ENCODE peak calls at places on chromosomes 12 and 14, in four cellular contexts. One of them, this sample, is unnamed.

GRCh38 chr14:24365600-24366374 is 2.2 kb upstream of the NFATC4 start:
- DNase-seq in suprapubic skin: peak
- DNase-seq in hepatocyte: peak
- DNase-seq in GM12864: peak
- DNase-seq in this sample: peak

GRCh38 chr12:111438501-111438900 is 32.8 kb downstream of the SH2B3 start:
- DNase-seq in hepatocyte: peak
- DNase-seq in suprapubic skin: no peak
- DNase-seq in GM12864: no peak
- DNase-seq in this sample: no peak

GRCh38 chr12:59030415-59030814 is 110.1 kb upstream of the LRIG3 start:
- DNase-seq in hepatocyte: no peak
- DNase-seq in suprapubic skin: no peak
- DNase-seq in GM12864: no peak
- DNase-seq in this sample: peak

GRCh38 chr14:61388976-61389576 is 67.7 kb downstream of the PRKCH start:
- DNase-seq in GM12864: no peak
- DNase-seq in hepatocyte: no peak
- DNase-seq in suprapubic skin: no peak
- DNase-seq in this sample: no peak

GRCh38 chr12:26971963-26972362 is 33.7 kb downstream of the FGFR1OP2 start:
- DNase-seq in GM12864: peak
- DNase-seq in suprapubic skin: no peak
- DNase-seq in hepatocyte: no peak
- DNase-seq in this sample: no peak

GRCh38 chr12:85253823-85254222 is 26.2 kb upstream of the ALX1 start:
- DNase-seq in GM12864: no peak
- DNase-seq in suprapubic skin: no peak
- DNase-seq in hepatocyte: no peak
- DNase-seq in this sample: no peak

GRCh38 chr12:19496249-19497208 is 57.2 kb downstream of the AEBP2 start:
- DNase-seq in hepatocyte: no peak
- DNase-seq in GM12864: no peak
- DNase-seq in suprapubic skin: no peak
- DNase-seq in this sample: no peak

GRCh38 chr12:130137141-130138018 is 24.9 kb upstream of the FZD10 start:
- DNase-seq in GM12864: no peak
- DNase-seq in hepatocyte: no peak
- DNase-seq in suprapubic skin: no peak
- DNase-seq in this sample: peak

GRCh38 chr14:92523752-92524151 is 10.2 kb downstream of the RIN3 start:
- DNase-seq in suprapubic skin: no peak
- DNase-seq in hepatocyte: no peak
- DNase-seq in GM12864: no peak
- DNase-seq in this sample: no peak

GRCh38 chr12:68425998-68426397 is 93.8 kb upstream of the MDM1 start:
- DNase-seq in hepatocyte: no peak
- DNase-seq in GM12864: no peak
- DNase-seq in suprapubic skin: no peak
- DNase-seq in this sample: no peak

GRCh38 chr12:82314406-82314892 is 43.7 kb downstream of the CCDC59 start:
- DNase-seq in suprapubic skin: no peak
- DNase-seq in GM12864: no peak
- DNase-seq in hepatocyte: peak
- DNase-seq in this sample: peak

GRCh38 chr12:53985358-53985899 is 483 bp downstream of the HOXC10 start:
- DNase-seq in GM12864: no peak
- DNase-seq in hepatocyte: no peak
- DNase-seq in suprapubic skin: no peak
- DNase-seq in this sample: no peak

GRCh38 chr12:93780115-93780641 is 103.0 kb downstream of the CRADD start:
- DNase-seq in suprapubic skin: no peak
- DNase-seq in GM12864: no peak
- DNase-seq in hepatocyte: no peak
- DNase-seq in this sample: no peak

GRCh38 chr12:79566452-79566851 is 124.3 kb downstream of the PAWR start:
- DNase-seq in suprapubic skin: no peak
- DNase-seq in hepatocyte: no peak
- DNase-seq in GM12864: no peak
- DNase-seq in this sample: peak

GRCh38 chr12:127060310-127060847 is 1206.6 kb upstream of the TMEM132C start:
- DNase-seq in suprapubic skin: no peak
- DNase-seq in hepatocyte: no peak
- DNase-seq in GM12864: no peak
- DNase-seq in this sample: peak

GRCh38 chr12:113155060-113155459 is 5.5 kb downstream of the CFAP73 start:
- DNase-seq in hepatocyte: no peak
- DNase-seq in GM12864: no peak
- DNase-seq in suprapubic skin: no peak
- DNase-seq in this sample: no peak

GRCh38 chr12:113154351-113154973 is 4.9 kb downstream of the CFAP73 start:
- DNase-seq in hepatocyte: peak
- DNase-seq in suprapubic skin: no peak
- DNase-seq in GM12864: no peak
- DNase-seq in this sample: no peak

GRCh38 chr12:113152196-113152834 is 2.8 kb downstream of the CFAP73 start:
- DNase-seq in suprapubic skin: no peak
- DNase-seq in hepatocyte: no peak
- DNase-seq in GM12864: no peak
- DNase-seq in this sample: no peak

GRCh38 chr12:113151655-113152054 is 2.1 kb downstream of the CFAP73 start:
- DNase-seq in suprapubic skin: no peak
- DNase-seq in hepatocyte: no peak
- DNase-seq in GM12864: no peak
- DNase-seq in this sample: no peak

DNA sequence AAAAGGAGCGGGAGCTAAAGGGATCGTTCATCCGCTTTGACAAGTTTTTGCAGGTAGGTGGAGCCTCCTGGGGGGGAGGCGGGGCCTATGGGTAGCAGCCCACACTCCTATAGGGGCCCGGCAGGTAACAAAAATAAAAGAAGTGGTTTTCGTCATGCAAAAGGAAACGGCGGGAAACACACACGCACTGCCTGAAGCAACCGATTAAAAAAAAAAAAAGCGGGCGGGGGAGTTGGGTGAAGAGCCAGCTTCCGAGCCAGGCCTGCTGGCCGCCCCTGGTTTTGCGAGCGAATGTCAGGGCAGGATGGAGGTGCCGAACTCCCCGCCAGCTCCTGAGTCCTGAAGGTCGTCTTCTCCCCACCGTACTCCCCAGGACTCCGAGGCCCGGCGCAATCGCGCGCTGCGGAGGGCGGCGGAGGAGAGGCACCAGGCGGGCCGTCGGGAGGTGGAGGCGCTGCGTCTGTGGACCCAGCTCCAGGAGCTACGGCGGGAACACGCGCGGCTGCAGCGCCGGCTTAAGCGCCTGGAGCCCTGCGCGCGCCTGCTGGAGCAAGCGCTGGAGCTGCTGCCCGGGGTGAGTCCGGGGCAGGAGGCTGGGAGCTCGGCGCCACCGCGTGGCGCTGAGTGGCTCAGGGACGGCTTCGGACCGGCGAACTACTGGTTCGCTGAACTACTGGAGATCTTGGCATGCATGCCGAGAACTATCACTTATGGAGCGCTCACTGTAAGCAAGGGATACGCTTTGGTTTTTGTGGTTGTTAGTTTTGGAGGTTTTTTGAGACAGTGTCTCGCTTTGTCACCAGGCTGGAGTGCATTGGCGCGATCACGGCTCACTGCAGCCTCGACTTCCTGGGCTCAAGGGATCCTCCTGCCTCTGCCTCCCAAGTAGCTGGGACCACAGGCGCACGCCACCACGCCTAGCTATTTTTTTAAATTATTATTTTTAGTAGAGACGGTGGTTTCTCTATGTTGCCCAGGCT is 3.6 kb downstream of the CFAP73 start:
- DNase-seq in suprapubic skin: no peak
- DNase-seq in GM12864: no peak
- DNase-seq in hepatocyte: peak
- DNase-seq in this sample: peak
- TF ChIP-seq CTCF in suprapubic skin: peak
- TF ChIP-seq CTCF in GM12864: peak
- TF ChIP-seq CTCF in hepatocyte: peak
- TF ChIP-seq CTCF in this sample: peak

DNA sequence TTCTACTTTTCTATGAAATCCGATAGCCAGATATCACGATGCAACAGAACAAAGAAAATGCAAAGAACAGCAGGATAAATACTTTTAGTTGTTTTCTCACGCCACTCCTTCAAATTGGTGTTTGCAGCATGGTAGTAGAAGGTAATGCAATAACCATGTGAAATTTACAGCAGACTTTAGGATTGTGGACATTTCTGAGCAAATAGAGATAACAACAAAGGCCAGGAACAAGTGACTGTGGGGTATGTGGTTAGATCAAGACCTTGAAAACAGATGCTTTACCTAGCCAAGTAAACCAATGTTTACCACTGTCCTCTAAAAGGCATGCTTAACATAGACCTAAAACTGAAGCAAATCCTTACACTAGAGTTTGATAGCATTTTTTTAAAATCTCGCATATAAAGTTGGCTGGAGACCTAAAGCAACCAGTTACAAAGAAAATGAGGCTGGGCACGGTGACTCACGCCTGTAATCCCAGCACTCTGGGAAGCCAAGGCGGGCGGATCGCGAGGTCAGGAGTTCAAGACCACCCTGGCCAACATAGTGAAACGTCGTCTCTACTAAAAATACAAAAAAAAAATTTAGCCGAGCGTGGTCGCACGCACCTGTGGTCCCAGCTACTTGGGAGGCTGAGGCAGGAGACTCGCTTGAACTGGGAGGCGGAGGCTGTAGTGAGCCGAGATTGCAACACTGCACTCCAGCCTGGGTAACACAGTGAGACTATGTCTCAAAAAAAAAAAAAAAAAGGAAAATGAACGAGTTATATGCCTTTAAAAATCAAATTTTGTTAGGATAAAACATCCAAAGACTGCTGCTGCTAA is 123.2 kb upstream of the FOXN3 start:
- DNase-seq in suprapubic skin: no peak
- DNase-seq in hepatocyte: no peak
- DNase-seq in GM12864: no peak
- DNase-seq in this sample: no peak
- H3K4me3 ChIP-seq in suprapubic skin: no peak
- H3K4me3 ChIP-seq in hepatocyte: no peak
- H3K4me3 ChIP-seq in GM12864: no peak
- H3K4me3 ChIP-seq in this sample: no peak

DNA sequence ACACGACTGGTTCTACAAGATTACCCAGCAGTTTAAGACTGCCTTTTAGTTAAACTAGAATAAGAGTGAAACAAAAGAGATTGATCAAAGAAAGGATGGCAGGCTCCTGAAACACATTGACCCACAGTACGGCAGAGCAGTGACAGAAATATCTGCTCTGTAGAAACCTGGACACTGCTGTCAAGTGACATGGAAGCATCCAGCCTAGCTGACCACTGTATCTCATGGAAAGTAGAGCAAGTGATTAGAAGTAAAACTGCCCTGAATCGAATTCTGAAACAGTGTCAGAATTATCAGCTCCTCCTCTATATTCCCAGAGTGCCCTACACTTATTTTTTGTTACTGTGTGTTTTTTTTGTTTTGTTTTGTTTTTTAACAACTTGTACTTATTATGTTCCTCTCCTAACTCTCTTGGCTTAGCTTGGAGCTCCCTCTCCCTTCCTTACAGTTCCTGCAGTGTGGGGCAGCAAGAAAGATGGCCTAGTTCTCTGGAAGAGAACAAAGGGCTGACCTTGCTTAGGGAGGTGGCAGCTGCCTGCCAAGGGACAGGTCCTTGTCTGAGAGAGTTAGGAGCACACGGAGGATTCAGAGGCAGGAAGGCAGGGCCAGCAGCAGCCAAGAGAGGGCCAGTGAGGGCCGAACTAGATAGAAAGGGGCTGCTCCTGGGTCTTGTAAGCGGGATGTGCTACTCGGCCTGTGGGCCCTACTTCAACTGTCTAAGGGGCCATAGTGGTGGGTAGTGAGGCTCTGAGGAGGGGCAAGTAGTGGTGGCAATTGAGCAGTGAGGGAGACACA is 97.2 kb downstream of the PTPRR start:
- DNase-seq in suprapubic skin: no peak
- DNase-seq in GM12864: no peak
- DNase-seq in hepatocyte: no peak
- DNase-seq in this sample: no peak
- TF ChIP-seq CTCF in suprapubic skin: no peak
- TF ChIP-seq CTCF in GM12864: no peak
- TF ChIP-seq CTCF in hepatocyte: peak
- TF ChIP-seq CTCF in this sample: peak

DNA sequence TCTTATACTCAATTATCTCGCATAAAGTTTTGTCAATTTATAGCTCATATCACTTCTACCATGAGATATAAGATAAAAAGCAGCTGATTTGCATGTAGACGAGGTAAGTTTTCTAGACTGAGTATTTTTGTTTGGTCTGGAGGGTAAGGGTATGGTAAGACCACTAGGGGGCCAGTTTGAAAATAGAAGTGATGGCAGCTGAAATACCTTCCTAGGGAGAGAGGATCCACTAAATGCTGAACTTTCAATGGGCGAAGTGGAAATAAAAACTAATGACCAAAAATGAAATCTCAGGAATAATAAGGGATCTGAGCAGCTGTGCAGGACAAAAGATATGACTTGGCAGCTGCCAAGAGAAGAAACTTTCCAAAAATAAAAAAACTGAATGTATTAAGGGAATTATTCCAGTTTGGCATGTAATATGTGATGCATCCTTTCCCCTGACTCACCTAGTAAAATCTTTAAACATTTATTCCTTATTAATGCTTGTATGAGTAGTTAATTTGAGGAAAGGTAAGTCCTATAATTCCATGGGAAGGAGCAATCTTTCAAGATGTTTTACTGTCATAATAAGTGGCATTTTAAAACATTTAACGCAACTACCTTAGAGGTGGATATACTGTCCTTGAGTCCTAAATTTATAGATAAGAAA is 754.5 kb downstream of the C12orf50 start:
- DNase-seq in suprapubic skin: no peak
- DNase-seq in GM12864: no peak
- DNase-seq in hepatocyte: peak
- DNase-seq in this sample: no peak
- H3K4me3 ChIP-seq in suprapubic skin: no peak
- H3K4me3 ChIP-seq in GM12864: no peak
- H3K4me3 ChIP-seq in hepatocyte: no peak
- H3K4me3 ChIP-seq in this sample: no peak

DNA sequence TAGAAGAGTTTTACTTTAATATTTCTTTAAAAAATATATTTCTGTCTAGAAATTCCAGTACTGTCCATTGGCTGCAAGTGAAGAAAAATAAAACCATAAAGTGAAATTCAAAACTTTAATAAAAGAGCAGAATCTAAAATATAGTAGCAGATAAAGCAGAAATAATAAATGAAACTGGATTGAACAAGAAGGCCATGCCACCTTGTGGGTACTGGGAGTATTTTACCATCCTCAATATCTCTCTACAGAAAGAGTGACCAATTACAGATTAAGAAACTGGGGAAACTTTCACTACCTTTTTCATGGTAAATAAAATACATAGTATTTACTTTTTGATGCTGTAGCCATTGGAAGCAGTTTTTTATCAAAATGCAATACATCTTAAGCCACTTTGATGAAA is 220.5 kb downstream of the BCAT1 start:
- DNase-seq in hepatocyte: peak
- DNase-seq in GM12864: no peak
- DNase-seq in suprapubic skin: no peak
- DNase-seq in this sample: no peak
- TF ChIP-seq CTCF in hepatocyte: peak
- TF ChIP-seq CTCF in GM12864: peak
- TF ChIP-seq CTCF in suprapubic skin: peak
- TF ChIP-seq CTCF in this sample: peak

This sample was measured in LNCaP clone FGC.